ENCODE peak calls at places on chromosomes 6 and 20, in ten cellular contexts. W is fibroblast of the aortic adventitia; I is GM10248; L is CD4-positive, alpha-beta T cell; M is epithelial cell of proximal tubule; D is right lobe of liver; O is cardiac muscle cell; H is GM12864; P is heart left ventricle; B is astrocyte of the spinal cord. R is an unnamed sample.

GRCh38 chr20:43766395-43766794 is 39.6 kb upstream of the GTSF1L start:
- DNase-seq in W (no peak), I (no peak), L (no peak), M (no peak), D (no peak), O (no peak), H (no peak), P (peak), B (no peak), R (no peak)

GRCh38 chr6:89505847-89506246 is 72.9 kb downstream of the ANKRD6 start:
- DNase-seq in W (no peak), I (no peak), L (no peak), M (no peak), D (no peak), O (no peak), H (no peak), P (no peak), B (no peak), R (no peak)

GRCh38 chr6:66788579-66788978 is 1081.6 kb upstream of the EYS start:
- DNase-seq in W (no peak), I (no peak), L (no peak), M (no peak), D (no peak), O (no peak), H (no peak), P (peak), B (no peak), R (no peak)

GRCh38 chr6:81606965-81607381 is 145.5 kb downstream of the TENT5A start:
- DNase-seq in W (peak), I (no peak), L (no peak), M (no peak), D (no peak), O (no peak), H (no peak), P (no peak), B (peak), R (no peak)

GRCh38 chr6:69146385-69146784 is 511.3 kb downstream of the ADGRB3 start:
- DNase-seq in W (no peak), I (no peak), L (no peak), M (no peak), D (no peak), O (no peak), H (no peak), P (no peak), B (no peak), R (no peak)

GRCh38 chr6:90490030-90490429 is 96.8 kb downstream of the MAP3K7 start:
- DNase-seq in W (no peak), I (no peak), L (no peak), M (no peak), D (no peak), O (no peak), H (no peak), P (no peak), B (no peak), R (no peak)

GRCh38 chr20:41232971-41233926 is 84.3 kb downstream of the ZHX3 start:
- DNase-seq in W (peak), I (no peak), L (no peak), M (no peak), D (no peak), O (peak), H (no peak), P (no peak), B (peak), R (no peak)

GRCh38 chr6:9745476-9745875 is 669.4 kb downstream of the TFAP2A start:
- DNase-seq in W (peak), I (no peak), L (no peak), M (no peak), D (no peak), O (peak), H (no peak), P (no peak), B (no peak), R (no peak)

GRCh38 chr20:11852801-11853200 is 64.9 kb upstream of the BTBD3 start:
- DNase-seq in W (peak), I (no peak), L (no peak), M (no peak), D (no peak), O (peak), H (no peak), P (no peak), B (no peak), R (no peak)

GRCh38 chr6:23584134-23584763 is 541.8 kb upstream of the NRSN1 start:
- DNase-seq in W (no peak), I (no peak), L (no peak), M (no peak), D (no peak), O (peak), H (no peak), P (no peak), B (no peak), R (no peak)

GRCh38 chr20:9353916-9354276 is 160.5 kb upstream of the LAMP5 start:
- DNase-seq in W (peak), I (no peak), L (no peak), M (no peak), D (no peak), O (peak), H (no peak), P (no peak), B (peak), R (no peak)

GRCh38 chr20:24964518-24964838 is 15.4 kb downstream of the CST7 start:
- DNase-seq in W (no peak), I (no peak), L (peak), M (no peak), D (no peak), O (no peak), H (no peak), P (no peak), B (no peak), R (no peak)

GRCh38 chr6:89475106-89475505 is 42.2 kb downstream of the ANKRD6 start:
- DNase-seq in W (peak), I (no peak), L (no peak), M (no peak), D (no peak), O (no peak), H (no peak), P (no peak), B (no peak), R (no peak)

GRCh38 chr6:107612762-107613415 is 123.0 kb downstream of the SOBP start:
- DNase-seq in W (peak), I (no peak), L (no peak), M (no peak), D (no peak), O (no peak), H (no peak), P (no peak), B (peak), R (no peak)

GRCh38 chr20:1881240-1881835 is 13.9 kb upstream of the SIRPA start:
- DNase-seq in W (no peak), I (no peak), L (no peak), M (no peak), D (peak), O (no peak), H (no peak), P (no peak), B (no peak), R (no peak)

GRCh38 chr6:152748843-152749242 is 1.8 kb upstream of the VIP start:
- DNase-seq in W (peak), I (no peak), L (no peak), M (no peak), D (no peak), O (peak), H (no peak), P (no peak), B (peak), R (peak)

GRCh38 chr20:53738039-53738944 is 144.7 kb upstream of the ZNF217 start:
- DNase-seq in W (no peak), I (no peak), L (no peak), M (peak), D (peak), O (peak), H (peak), P (peak), B (peak), R (no peak)

GRCh38 chr6:31829633-31830492 is 2.3 kb downstream of the HSPA1B start:
- DNase-seq in W (peak), I (peak), L (no peak), M (no peak), D (no peak), O (peak), H (no peak), P (no peak), B (peak), R (no peak)

GRCh38 chr6:4169028-4169789 is 33.8 kb upstream of the ECI2 start:
- DNase-seq in W (no peak), I (no peak), L (no peak), M (no peak), D (no peak), O (no peak), H (no peak), P (no peak), B (peak), R (no peak)

GRCh38 chr6:20833881-20834515 is 299.7 kb downstream of the CDKAL1 start:
- DNase-seq in W (no peak), I (no peak), L (no peak), M (no peak), D (no peak), O (peak), H (no peak), P (no peak), B (no peak), R (no peak)

GRCh38 chr6:92047152-92047551 is 1372.2 kb downstream of the EPHA7 start:
- DNase-seq in W (no peak), I (no peak), L (no peak), M (no peak), D (no peak), O (no peak), H (no peak), P (no peak), B (no peak), R (no peak)

GRCh38 chr20:47334022-47334551 is 22.4 kb downstream of the ZMYND8 start:
- DNase-seq in W (peak), I (no peak), L (no peak), M (no peak), D (peak), O (peak), H (no peak), P (no peak), B (peak), R (no peak)

GRCh38 chr6:89254569-89254968 is 37.4 kb upstream of the GABRR1 start:
- DNase-seq in W (no peak), I (no peak), L (no peak), M (no peak), D (no peak), O (peak), H (no peak), P (no peak), B (no peak), R (no peak)

GRCh38 chr6:139778688-139779087 is 404.2 kb upstream of the CITED2 start:
- DNase-seq in W (peak), I (no peak), L (no peak), M (no peak), D (no peak), O (peak), H (no peak), P (no peak), B (peak), R (no peak)

GRCh38 chr6:118784641-118785164 is 109.2 kb upstream of the ASF1A start:
- DNase-seq in W (no peak), I (no peak), L (no peak), M (no peak), D (peak), O (peak), H (no peak), P (no peak), B (no peak), R (no peak)

GRCh38 chr20:1686151-1686748 is 28.7 kb upstream of the SIRPG start:
- DNase-seq in W (no peak), I (no peak), L (no peak), M (no peak), D (no peak), O (no peak), H (no peak), P (no peak), B (no peak), R (no peak)

GRCh38 chr20:20743511-20744169 is 31.2 kb upstream of the RALGAPA2 start:
- DNase-seq in W (peak), I (peak), L (no peak), M (peak), D (peak), O (peak), H (no peak), P (peak), B (peak), R (no peak)

GRCh38 chr6:136782021-136782770 is 10.1 kb downstream of the MAP3K5 start:
- DNase-seq in W (peak), I (no peak), L (no peak), M (no peak), D (no peak), O (peak), H (no peak), P (no peak), B (peak), R (no peak)

GRCh38 chr6:90538651-90539050 is 48.2 kb downstream of the MAP3K7 start:
- DNase-seq in W (peak), I (no peak), L (no peak), M (no peak), D (no peak), O (peak), H (no peak), P (no peak), B (peak), R (no peak)

GRCh38 chr6:11968241-11968806 is 43.8 kb upstream of the HIVEP1 start:
- DNase-seq in W (no peak), I (peak), L (no peak), M (no peak), D (no peak), O (no peak), H (no peak), P (no peak), B (no peak), R (peak)

GRCh38 chr6:53070808-53071207 is 5.6 kb downstream of the FBXO9 start:
- DNase-seq in W (no peak), I (peak), L (no peak), M (no peak), D (no peak), O (no peak), H (no peak), P (no peak), B (no peak), R (peak)

GRCh38 chr6:131258010-131258652 is 122.9 kb downstream of the AKAP7 start:
- DNase-seq in W (no peak), I (no peak), L (no peak), M (peak), D (no peak), O (no peak), H (no peak), P (no peak), B (no peak), R (no peak)

GRCh38 chr6:145960918-145961604 is 3.1 kb downstream of the SHPRH start:
- DNase-seq in W (peak), I (no peak), L (no peak), M (no peak), D (no peak), O (peak), H (no peak), P (no peak), B (peak), R (no peak)

GRCh38 chr6:2765166-2765895 is at the start of gene WRNIP1:
- DNase-seq in W (peak), I (peak), L (peak), M (peak), D (peak), O (peak), H (peak), P (peak), B (peak), R (peak)

GRCh38 chr6:21900730-21901129 is 307.2 kb downstream of the SOX4 start:
- DNase-seq in W (peak), I (no peak), L (no peak), M (no peak), D (no peak), O (peak), H (no peak), P (no peak), B (peak), R (no peak)

GRCh38 chr6:61886608-61887259 is 399.3 kb downstream of the KHDRBS2 start:
- DNase-seq in W (no peak), I (no peak), L (no peak), M (no peak), D (no peak), O (no peak), H (no peak), P (no peak), B (no peak), R (no peak)
- TF ChIP-seq CTCF in W (no peak), I (no peak), L (no peak), M (peak), D (peak), O (no peak), H (peak), P (no peak), B (no peak), R (peak)

GRCh38 chr6:25916789-25917490 is 13.6 kb downstream of the SLC17A2 start:
- DNase-seq in W (no peak), I (no peak), L (no peak), M (no peak), D (no peak), O (no peak), H (no peak), P (no peak), B (no peak), R (no peak)
- TF ChIP-seq CTCF in W (no peak), I (no peak), L (no peak), M (no peak), D (no peak), O (no peak), H (no peak), P (no peak), B (no peak), R (no peak)

DNA sequence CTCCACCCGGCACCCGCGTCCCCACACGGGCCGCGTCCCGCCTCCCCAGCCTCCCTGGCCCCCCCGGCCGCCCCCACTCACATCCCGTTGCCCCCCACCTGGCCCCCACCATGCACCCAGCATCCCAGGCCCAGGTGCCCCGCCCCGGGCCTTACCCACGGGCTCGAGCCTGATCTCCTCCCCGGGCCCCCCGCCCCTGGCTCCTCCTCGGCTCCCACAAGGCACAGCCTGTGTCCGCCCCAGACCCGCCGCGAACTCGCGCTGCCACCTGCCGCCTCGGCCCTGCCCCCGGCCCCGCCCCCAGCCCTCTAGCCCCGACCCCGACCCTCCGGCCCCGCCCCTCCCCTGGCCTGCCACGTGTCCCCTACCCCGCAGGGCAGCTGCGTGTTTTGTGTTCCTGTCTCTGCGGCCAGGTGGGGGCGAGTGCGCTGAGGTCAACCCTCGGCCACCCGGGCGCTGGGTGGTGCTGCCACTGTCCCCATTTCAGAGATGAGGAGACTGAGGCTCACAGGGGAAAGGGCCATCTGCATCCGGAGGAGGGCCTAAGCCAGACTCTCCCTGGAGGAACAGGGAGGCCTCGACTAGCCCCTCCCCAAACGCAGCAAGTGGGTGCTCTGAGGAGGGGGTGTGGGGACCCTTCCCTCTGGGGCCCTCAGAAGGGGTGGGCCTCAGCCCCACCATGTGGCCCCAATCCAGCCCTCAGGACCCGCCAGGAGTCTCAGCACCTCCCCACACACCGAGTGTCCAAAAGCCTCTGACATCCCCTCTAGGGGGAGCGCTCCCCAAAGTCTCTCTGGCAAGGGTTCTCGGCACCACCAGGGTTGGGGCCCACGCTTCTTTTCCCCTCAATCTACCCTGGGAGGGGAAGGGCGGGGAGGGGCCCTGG is 99.8 kb downstream of the TAF4 start:
- DNase-seq in W (no peak), I (no peak), L (no peak), M (no peak), D (no peak), O (no peak), H (no peak), P (no peak), B (no peak), R (no peak)
- TF ChIP-seq CTCF in W (no peak), I (no peak), L (no peak), M (no peak), D (no peak), O (no peak), H (no peak), P (no peak), B (no peak), R (no peak)

GRCh38 chr20:4233520-4233919 is 218.2 kb upstream of the RNF24 start:
- DNase-seq in W (no peak), I (no peak), L (no peak), M (no peak), D (no peak), O (no peak), H (no peak), P (no peak), B (no peak), R (no peak)
- TF ChIP-seq CTCF in W (peak), I (peak), L (no peak), M (peak), D (no peak), O (peak), H (peak), P (no peak), B (peak), R (peak)

GRCh38 chr20:63026582-63027424 is 20.0 kb upstream of the BHLHE23 start:
- DNase-seq in W (no peak), I (no peak), L (peak), M (no peak), D (no peak), O (no peak), H (no peak), P (peak), B (no peak), R (no peak)

GRCh38 chr20:63028461-63028921 is 21.7 kb upstream of the BHLHE23 start:
- DNase-seq in W (no peak), I (no peak), L (no peak), M (no peak), D (no peak), O (no peak), H (no peak), P (peak), B (no peak), R (no peak)

GRCh38 chr20:63029358-63030121 is 22.8 kb upstream of the BHLHE23 start:
- DNase-seq in W (no peak), I (no peak), L (no peak), M (no peak), D (no peak), O (no peak), H (no peak), P (peak), B (no peak), R (no peak)

GRCh38 chr20:63025534-63026331 is 19.0 kb upstream of the BHLHE23 start:
- DNase-seq in W (peak), I (no peak), L (peak), M (no peak), D (no peak), O (peak), H (no peak), P (peak), B (no peak), R (no peak)

GRCh38 chr20:63027425-63028389 is 20.9 kb upstream of the BHLHE23 start:
- DNase-seq in W (no peak), I (no peak), L (no peak), M (no peak), D (no peak), O (no peak), H (no peak), P (peak), B (no peak), R (peak)
- TF ChIP-seq CTCF in W (no peak), I (no peak), L (no peak), M (peak), D (peak), O (no peak), H (peak), P (no peak), B (no peak), R (peak)

GRCh38 chr6:14321992-14322772 is 204.6 kb downstream of the CD83 start:
- DNase-seq in W (no peak), I (no peak), L (no peak), M (no peak), D (peak), O (no peak), H (no peak), P (no peak), B (no peak), R (no peak)
- TF ChIP-seq CTCF in W (no peak), I (no peak), L (no peak), M (peak), D (peak), O (no peak), H (no peak), P (no peak), B (no peak), R (no peak)

DNA sequence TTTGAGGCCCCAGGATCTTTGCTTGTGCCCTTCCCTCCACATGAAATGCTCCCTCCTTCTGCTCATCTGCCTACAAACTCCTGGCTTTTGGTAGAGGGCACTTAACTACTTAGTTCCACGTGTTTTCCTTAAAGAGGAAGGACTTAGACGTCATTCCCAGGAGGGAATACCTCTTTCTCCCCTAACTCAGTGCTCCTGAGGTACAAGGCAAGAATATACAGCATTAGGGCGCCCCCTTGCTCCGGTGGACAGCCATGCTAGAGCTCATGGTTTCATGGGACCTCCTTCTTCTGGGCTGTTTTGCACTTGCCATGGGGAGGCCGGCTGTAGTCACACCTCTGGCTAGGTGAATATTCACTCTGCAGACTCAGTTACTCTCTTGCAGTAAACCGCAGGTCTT is 93.8 kb upstream of the LY86 start:
- DNase-seq in W (no peak), I (peak), L (no peak), M (no peak), D (peak), O (no peak), H (peak), P (peak), B (no peak), R (peak)
- TF ChIP-seq CTCF in W (no peak), I (peak), L (no peak), M (peak), D (peak), O (no peak), H (peak), P (peak), B (no peak), R (peak)

GRCh38 chr6:71222676-71223075 is 65.9 kb upstream of the OGFRL1 start:
- DNase-seq in W (no peak), I (no peak), L (no peak), M (no peak), D (no peak), O (no peak), H (no peak), P (no peak), B (no peak), R (no peak)
- TF ChIP-seq CTCF in W (no peak), I (no peak), L (no peak), M (no peak), D (no peak), O (no peak), H (no peak), P (no peak), B (no peak), R (no peak)

GRCh38 chr6:160456214-160456546 is 108.0 kb downstream of the SLC22A3 start:
- DNase-seq in W (no peak), I (no peak), L (no peak), M (no peak), D (no peak), O (no peak), H (no peak), P (no peak), B (no peak), R (no peak)
- TF ChIP-seq CTCF in W (no peak), I (no peak), L (peak), M (no peak), D (no peak), O (no peak), H (no peak), P (no peak), B (no peak), R (no peak)